ENCODE peak calls at places on chromosomes 2 and 18, in seven cellular contexts. E, F, C, O, Z, T and M are unnamed samples.

GRCh38 chr2:151810506-151810905 is 17.7 kb downstream of the ARL5A start:
- DNase-seq in O (no peak), C (no peak), T (no peak), E (no peak), Z (no peak), F (no peak), M (no peak)

GRCh38 chr2:54208364-54209240 is 47.4 kb downstream of the TSPYL6 start:
- DNase-seq in Z (no peak), E (no peak), T (no peak), F (peak; percentile 33), O (no peak), C (no peak), M (no peak)

GRCh38 chr18:63197246-63197791 is 122.2 kb downstream of the BCL2 start:
- DNase-seq in Z (no peak), E (no peak), C (no peak), F (no peak), T (no peak), O (no peak), M (no peak)

GRCh38 chr2:160229591-160229990 is 29.5 kb upstream of the ITGB6 start:
- DNase-seq in Z (no peak), T (no peak), O (no peak), C (no peak), E (no peak), F (no peak), M (no peak)

GRCh38 chr2:236919209-236919608 is 166.5 kb upstream of the COPS8 start:
- DNase-seq in C (no peak), Z (no peak), F (no peak), T (no peak), E (no peak), O (no peak), M (no peak)

GRCh38 chr18:6960656-6961055 is 156.9 kb downstream of the LAMA1 start:
- DNase-seq in E (no peak), T (no peak), F (no peak), Z (no peak), C (no peak), O (no peak), M (no peak)

GRCh38 chr2:224141304-224141703 is 102.2 kb upstream of the SERPINE2 start:
- DNase-seq in O (no peak), T (no peak), E (no peak), Z (no peak), C (no peak), F (no peak), M (no peak)

GRCh38 chr2:241967745-241968144 is 98.2 kb downstream of the RTP5 start:
- DNase-seq in F (no peak), Z (no peak), E (no peak), O (no peak), T (no peak), C (no peak), M (no peak)

GRCh38 chr2:47429795-47430194 is 26.8 kb downstream of the MSH2 start:
- DNase-seq in O (no peak), C (no peak), F (no peak), E (no peak), Z (no peak), T (no peak), M (no peak)

GRCh38 chr2:176093145-176093888 is 796 bp downstream of the HOXD13 start:
- DNase-seq in E (peak; percentile 71), F (no peak), T (no peak), O (no peak), Z (no peak), C (no peak), M (no peak)

GRCh38 chr2:36451512-36451911 is 95.9 kb downstream of the CRIM1 start:
- DNase-seq in O (no peak), Z (no peak), C (no peak), F (no peak), T (no peak), E (no peak), M (no peak)

GRCh38 chr2:204260162-204260877 is 285.0 kb upstream of the PARD3B start:
- DNase-seq in C (peak; percentile 53), O (peak; percentile 78), E (peak; percentile 94), Z (no peak), T (peak; percentile 96), F (peak; percentile 76), M (peak; percentile 79)

GRCh38 chr2:112201706-112202430 is 53.0 kb downstream of the ZC3H8 start:
- DNase-seq in T (no peak), O (no peak), Z (no peak), C (no peak), F (no peak), E (no peak), M (no peak)

GRCh38 chr2:219045937-219046550 is 4.7 kb upstream of the CFAP65 start:
- DNase-seq in Z (peak; percentile 50), F (no peak), C (no peak), O (no peak), T (peak; percentile 81), E (peak; percentile 85), M (no peak)

GRCh38 chr2:73970850-73971471 is 13.7 kb upstream of the TET3 start:
- DNase-seq in C (peak; percentile 88), Z (no peak), E (no peak), O (peak; percentile 74), T (peak; percentile 45), F (peak; percentile 82), M (peak; percentile 72)

GRCh38 chr2:236503583-236503982 is 66.0 kb upstream of the ACKR3 start:
- DNase-seq in F (no peak), T (no peak), C (no peak), E (no peak), Z (no peak), O (no peak), M (no peak)

GRCh38 chr18:45383228-45383627 is 232.0 kb upstream of the SLC14A2 start:
- DNase-seq in F (no peak), T (no peak), Z (no peak), O (no peak), E (no peak), C (no peak), M (no peak)

GRCh38 chr2:65456074-65456473 is 23.7 kb upstream of the SPRED2 start:
- DNase-seq in C (no peak), E (no peak), O (no peak), Z (no peak), F (no peak), T (no peak), M (no peak)

GRCh38 chr2:126700677-126701076 is 44.7 kb downstream of the GYPC start:
- DNase-seq in O (no peak), T (no peak), E (no peak), C (no peak), F (no peak), Z (no peak), M (no peak)

GRCh38 chr2:3761328-3761727 is 58.0 kb downstream of the DCDC2C start:
- DNase-seq in F (no peak), E (no peak), O (no peak), C (no peak), T (no peak), Z (no peak), M (no peak)

GRCh38 chr2:101467306-101467705 is 7.6 kb downstream of the RFX8 start:
- DNase-seq in T (peak; percentile 40), F (no peak), O (no peak), E (peak; percentile 77), Z (no peak), C (no peak), M (no peak)

GRCh38 chr2:85631316-85631715 is 15.3 kb downstream of the USP39 start:
- DNase-seq in Z (no peak), E (no peak), C (no peak), O (no peak), T (no peak), F (no peak), M (no peak)
- H3K36me3 ChIP-seq in Z (peaks cover 16% of the 10 kb centered on the region), E (peaks cover 6% of the 10 kb centered on the region), C (peaks cover 98% of the 10 kb centered on the region), O (peaks cover 66% of the 10 kb centered on the region), T (peaks cover 80% of the 10 kb centered on the region), F (peaks cover 93% of the 10 kb centered on the region), M (peaks cover 20% of the 10 kb centered on the region)

GRCh38 chr2:27445155-27445554 is 3.0 kb downstream of the KRTCAP3 start:
- DNase-seq in O (no peak), F (no peak), C (no peak), E (no peak), Z (no peak), T (no peak), M (no peak)
- H3K36me3 ChIP-seq in O (peaks cover 50% of the 10 kb centered on the region), F (peaks cover 93% of the 10 kb centered on the region), C (peaks cover 66% of the 10 kb centered on the region), E (no peaks in the 10 kb centered on the region), Z (peaks cover 12% of the 10 kb centered on the region), T (peaks cover 6% of the 10 kb centered on the region), M (peaks cover 27% of the 10 kb centered on the region)

GRCh38 chr2:11771971-11772615 is 25.7 kb downstream of the LPIN1 start:
- DNase-seq in Z (no peak), F (no peak), C (no peak), O (no peak), E (no peak), T (no peak), M (no peak)

GRCh38 chr2:11775384-11775783 is 29.0 kb downstream of the LPIN1 start:
- DNase-seq in C (no peak), E (no peak), T (no peak), Z (no peak), O (no peak), F (no peak), M (no peak)

GRCh38 chr2:11774600-11774999 is 28.2 kb downstream of the LPIN1 start:
- DNase-seq in C (no peak), F (peak; percentile 32), Z (no peak), E (no peak), O (no peak), T (no peak), M (no peak)

GRCh38 chr2:11773111-11773510 is 26.7 kb downstream of the LPIN1 start:
- DNase-seq in C (no peak), Z (no peak), E (no peak), O (no peak), T (no peak), F (no peak), M (no peak)

DNA sequence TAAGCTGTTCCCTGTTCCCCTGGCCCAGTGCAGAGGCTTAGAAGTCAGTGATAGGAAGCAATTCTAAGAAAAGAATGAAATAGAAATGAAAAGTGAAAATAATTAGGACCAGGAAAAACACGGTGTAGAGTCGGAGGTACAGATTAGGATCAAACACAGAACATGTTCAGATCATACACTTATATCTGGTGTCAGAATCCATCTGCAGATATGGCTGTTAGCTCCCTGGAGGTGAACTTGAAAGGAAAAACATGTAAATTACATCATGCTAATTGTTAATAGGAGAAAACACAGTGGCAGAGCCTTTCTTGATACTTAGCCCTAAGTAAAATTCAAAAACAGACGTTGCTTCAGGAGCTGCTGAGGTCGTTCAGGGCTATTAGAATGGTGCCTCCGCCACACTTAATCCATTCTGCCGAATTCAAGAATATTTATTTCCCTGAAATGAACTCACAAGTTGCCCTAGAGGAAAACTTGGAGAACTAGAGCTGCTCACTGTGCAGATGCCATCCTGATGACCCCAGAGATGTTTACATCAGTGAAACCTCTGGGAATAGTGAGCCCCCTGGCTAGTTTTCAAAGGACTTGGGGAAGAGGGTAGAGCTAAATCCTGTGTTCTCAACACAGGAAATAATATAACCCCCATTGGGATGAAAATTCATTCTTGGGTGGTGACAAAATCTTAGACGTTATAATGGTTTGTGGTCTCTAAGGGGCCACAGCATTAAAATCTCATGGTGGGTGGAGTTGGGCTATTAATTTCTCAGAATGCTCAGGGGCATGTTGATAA is 27.5 kb downstream of the LPIN1 start:
- DNase-seq in O (no peak), Z (no peak), C (no peak), E (no peak), T (no peak), F (no peak), M (no peak)
- H3K36me3 ChIP-seq in O (peaks cover 28% of the 10 kb centered on the region), Z (peaks cover 10% of the 10 kb centered on the region), C (peaks cover 73% of the 10 kb centered on the region), E (peaks cover 6% of the 10 kb centered on the region), T (no peaks in the 10 kb centered on the region), F (peaks cover 74% of the 10 kb centered on the region), M (peaks cover 74% of the 10 kb centered on the region)

DNA sequence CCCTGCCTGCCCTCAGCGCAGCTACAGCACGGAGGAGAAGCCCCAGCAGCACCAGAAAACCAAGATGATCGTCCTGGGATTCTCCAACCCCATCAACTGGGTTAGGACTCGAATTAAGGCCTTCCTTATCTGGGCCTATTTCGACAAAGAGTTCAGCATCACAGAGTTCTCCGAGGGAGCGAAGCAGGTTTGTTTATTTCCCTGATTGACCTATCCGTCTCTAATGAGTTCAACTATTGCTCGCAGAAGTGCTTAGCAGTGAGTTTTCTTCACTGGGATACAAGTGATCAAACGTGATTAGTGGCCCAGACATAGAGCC is 639 bp downstream of the MAIP1 start:
- DNase-seq in F (no peak), Z (no peak), C (no peak), T (no peak), E (peak; percentile 6), O (no peak), M (no peak)
- H3K36me3 ChIP-seq in F (peaks cover 21% of the 10 kb centered on the region), Z (peaks cover 12% of the 10 kb centered on the region), C (peaks cover 28% of the 10 kb centered on the region), T (peaks cover 24% of the 10 kb centered on the region), E (peaks cover 20% of the 10 kb centered on the region), O (peaks cover 11% of the 10 kb centered on the region), M (peaks cover 15% of the 10 kb centered on the region)